ENCODE peak calls at places on chromosomes 16 and 17, in seven cellular contexts. One of them, this sample, is unnamed.

GRCh38 chr16:74846714-74847113 is 72.1 kb upstream of the FA2H start:
- DNase-seq in Caki2: no peak
- DNase-seq in sigmoid colon: no peak
- DNase-seq in H7: no peak
- DNase-seq in fibroblast of mammary gland: no peak
- DNase-seq in stimulated activated CD4-positive, alpha-beta T cell treated with anti-CD3 and anti-CD28 coated beads, Interleukin-1b, Interleukin-23, amount 100 ng/mL, for 1 hour: no peak
- DNase-seq in MM.1S: no peak
- DNase-seq in this sample: no peak

GRCh38 chr16:65689726-65690125 is 567.9 kb upstream of the CDH11 start:
- DNase-seq in Caki2: no peak
- DNase-seq in H7: no peak
- DNase-seq in stimulated activated CD4-positive, alpha-beta T cell treated with anti-CD3 and anti-CD28 coated beads, Interleukin-1b, Interleukin-23, amount 100 ng/mL, for 1 hour: no peak
- DNase-seq in fibroblast of mammary gland: no peak
- DNase-seq in sigmoid colon: no peak
- DNase-seq in MM.1S: no peak
- DNase-seq in this sample: no peak

GRCh38 chr16:84836234-84836647 is 16.5 kb downstream of the CRISPLD2 start:
- DNase-seq in stimulated activated CD4-positive, alpha-beta T cell treated with anti-CD3 and anti-CD28 coated beads, Interleukin-1b, Interleukin-23, amount 100 ng/mL, for 1 hour: no peak
- DNase-seq in sigmoid colon: peak
- DNase-seq in Caki2: peak
- DNase-seq in fibroblast of mammary gland: peak
- DNase-seq in H7: peak
- DNase-seq in MM.1S: no peak
- DNase-seq in this sample: no peak

GRCh38 chr17:49031965-49032928 is 35.1 kb downstream of the IGF2BP1 start:
- DNase-seq in fibroblast of mammary gland: peak
- DNase-seq in H7: peak
- DNase-seq in stimulated activated CD4-positive, alpha-beta T cell treated with anti-CD3 and anti-CD28 coated beads, Interleukin-1b, Interleukin-23, amount 100 ng/mL, for 1 hour: no peak
- DNase-seq in MM.1S: peak
- DNase-seq in Caki2: peak
- DNase-seq in sigmoid colon: no peak
- DNase-seq in this sample: peak

GRCh38 chr16:57848181-57848580 is 45.9 kb upstream of the KIFC3 start:
- DNase-seq in sigmoid colon: no peak
- DNase-seq in MM.1S: no peak
- DNase-seq in H7: no peak
- DNase-seq in fibroblast of mammary gland: no peak
- DNase-seq in Caki2: no peak
- DNase-seq in stimulated activated CD4-positive, alpha-beta T cell treated with anti-CD3 and anti-CD28 coated beads, Interleukin-1b, Interleukin-23, amount 100 ng/mL, for 1 hour: no peak
- DNase-seq in this sample: no peak

GRCh38 chr17:77329741-77330531 is 189.2 kb downstream of the SEC14L1 start:
- DNase-seq in Caki2: no peak
- DNase-seq in sigmoid colon: peak
- DNase-seq in stimulated activated CD4-positive, alpha-beta T cell treated with anti-CD3 and anti-CD28 coated beads, Interleukin-1b, Interleukin-23, amount 100 ng/mL, for 1 hour: no peak
- DNase-seq in fibroblast of mammary gland: no peak
- DNase-seq in H7: peak
- DNase-seq in MM.1S: no peak
- DNase-seq in this sample: no peak

GRCh38 chr17:44384823-44385286 is 4.6 kb downstream of the ITGA2B start:
- DNase-seq in Caki2: no peak
- DNase-seq in sigmoid colon: no peak
- DNase-seq in fibroblast of mammary gland: peak
- DNase-seq in stimulated activated CD4-positive, alpha-beta T cell treated with anti-CD3 and anti-CD28 coated beads, Interleukin-1b, Interleukin-23, amount 100 ng/mL, for 1 hour: no peak
- DNase-seq in MM.1S: no peak
- DNase-seq in H7: no peak
- DNase-seq in this sample: no peak

GRCh38 chr16:2899564-2900072 is 12.1 kb upstream of the FLYWCH1 start:
- DNase-seq in MM.1S: no peak
- DNase-seq in fibroblast of mammary gland: no peak
- DNase-seq in stimulated activated CD4-positive, alpha-beta T cell treated with anti-CD3 and anti-CD28 coated beads, Interleukin-1b, Interleukin-23, amount 100 ng/mL, for 1 hour: no peak
- DNase-seq in H7: no peak
- DNase-seq in Caki2: no peak
- DNase-seq in sigmoid colon: no peak
- DNase-seq in this sample: no peak

GRCh38 chr17:31744541-31744951 is 114.5 kb downstream of the COPRS start:
- DNase-seq in H7: no peak
- DNase-seq in stimulated activated CD4-positive, alpha-beta T cell treated with anti-CD3 and anti-CD28 coated beads, Interleukin-1b, Interleukin-23, amount 100 ng/mL, for 1 hour: no peak
- DNase-seq in fibroblast of mammary gland: no peak
- DNase-seq in MM.1S: no peak
- DNase-seq in sigmoid colon: no peak
- DNase-seq in Caki2: no peak
- DNase-seq in this sample: no peak

GRCh38 chr16:70804153-70804728 is 3.3 kb upstream of the VAC14 start:
- DNase-seq in MM.1S: no peak
- DNase-seq in stimulated activated CD4-positive, alpha-beta T cell treated with anti-CD3 and anti-CD28 coated beads, Interleukin-1b, Interleukin-23, amount 100 ng/mL, for 1 hour: no peak
- DNase-seq in fibroblast of mammary gland: peak
- DNase-seq in H7: no peak
- DNase-seq in Caki2: no peak
- DNase-seq in sigmoid colon: no peak
- DNase-seq in this sample: no peak

GRCh38 chr17:7852919-7853692 is 1.8 kb upstream of the TMEM88 start:
- DNase-seq in H7: peak
- DNase-seq in stimulated activated CD4-positive, alpha-beta T cell treated with anti-CD3 and anti-CD28 coated beads, Interleukin-1b, Interleukin-23, amount 100 ng/mL, for 1 hour: no peak
- DNase-seq in Caki2: no peak
- DNase-seq in fibroblast of mammary gland: no peak
- DNase-seq in sigmoid colon: peak
- DNase-seq in MM.1S: no peak
- DNase-seq in this sample: no peak

GRCh38 chr16:85861095-85861825 is 37.7 kb upstream of the IRF8 start:
- DNase-seq in stimulated activated CD4-positive, alpha-beta T cell treated with anti-CD3 and anti-CD28 coated beads, Interleukin-1b, Interleukin-23, amount 100 ng/mL, for 1 hour: no peak
- DNase-seq in MM.1S: no peak
- DNase-seq in fibroblast of mammary gland: no peak
- DNase-seq in Caki2: no peak
- DNase-seq in H7: no peak
- DNase-seq in sigmoid colon: no peak
- DNase-seq in this sample: no peak

GRCh38 chr17:29060475-29060874 is 17.5 kb downstream of the PIPOX start:
- DNase-seq in sigmoid colon: no peak
- DNase-seq in Caki2: no peak
- DNase-seq in MM.1S: no peak
- DNase-seq in fibroblast of mammary gland: no peak
- DNase-seq in H7: no peak
- DNase-seq in stimulated activated CD4-positive, alpha-beta T cell treated with anti-CD3 and anti-CD28 coated beads, Interleukin-1b, Interleukin-23, amount 100 ng/mL, for 1 hour: no peak
- DNase-seq in this sample: no peak

GRCh38 chr17:1487939-1488825 is 4.3 kb downstream of the MYO1C start:
- DNase-seq in Caki2: peak
- DNase-seq in H7: peak
- DNase-seq in fibroblast of mammary gland: peak
- DNase-seq in stimulated activated CD4-positive, alpha-beta T cell treated with anti-CD3 and anti-CD28 coated beads, Interleukin-1b, Interleukin-23, amount 100 ng/mL, for 1 hour: peak
- DNase-seq in MM.1S: peak
- DNase-seq in sigmoid colon: peak
- DNase-seq in this sample: no peak

GRCh38 chr17:63833741-63834373 is 6.4 kb upstream of the FTSJ3 start:
- DNase-seq in MM.1S: no peak
- DNase-seq in sigmoid colon: no peak
- DNase-seq in fibroblast of mammary gland: no peak
- DNase-seq in stimulated activated CD4-positive, alpha-beta T cell treated with anti-CD3 and anti-CD28 coated beads, Interleukin-1b, Interleukin-23, amount 100 ng/mL, for 1 hour: no peak
- DNase-seq in H7: no peak
- DNase-seq in Caki2: no peak
- DNase-seq in this sample: no peak

GRCh38 chr17:80029235-80029974 is 6.3 kb downstream of the TBC1D16 start:
- DNase-seq in stimulated activated CD4-positive, alpha-beta T cell treated with anti-CD3 and anti-CD28 coated beads, Interleukin-1b, Interleukin-23, amount 100 ng/mL, for 1 hour: no peak
- DNase-seq in fibroblast of mammary gland: peak
- DNase-seq in Caki2: no peak
- DNase-seq in MM.1S: no peak
- DNase-seq in sigmoid colon: peak
- DNase-seq in H7: no peak
- DNase-seq in this sample: no peak

GRCh38 chr17:61379457-61380216 is 20.0 kb upstream of the TBX2 start:
- DNase-seq in MM.1S: no peak
- DNase-seq in Caki2: no peak
- DNase-seq in H7: no peak
- DNase-seq in stimulated activated CD4-positive, alpha-beta T cell treated with anti-CD3 and anti-CD28 coated beads, Interleukin-1b, Interleukin-23, amount 100 ng/mL, for 1 hour: no peak
- DNase-seq in sigmoid colon: no peak
- DNase-seq in fibroblast of mammary gland: peak
- DNase-seq in this sample: no peak

GRCh38 chr16:14640538-14640937 is 7.8 kb downstream of the BFAR start:
- DNase-seq in Caki2: peak
- DNase-seq in sigmoid colon: no peak
- DNase-seq in MM.1S: no peak
- DNase-seq in stimulated activated CD4-positive, alpha-beta T cell treated with anti-CD3 and anti-CD28 coated beads, Interleukin-1b, Interleukin-23, amount 100 ng/mL, for 1 hour: no peak
- DNase-seq in H7: no peak
- DNase-seq in fibroblast of mammary gland: no peak
- DNase-seq in this sample: no peak

GRCh38 chr16:15055141-15056053 is 477 bp downstream of the NTAN1 start:
- DNase-seq in stimulated activated CD4-positive, alpha-beta T cell treated with anti-CD3 and anti-CD28 coated beads, Interleukin-1b, Interleukin-23, amount 100 ng/mL, for 1 hour: no peak
- DNase-seq in sigmoid colon: peak
- DNase-seq in H7: no peak
- DNase-seq in fibroblast of mammary gland: peak
- DNase-seq in Caki2: no peak
- DNase-seq in MM.1S: peak
- DNase-seq in this sample: no peak

GRCh38 chr16:77035361-77035760 is 155.6 kb upstream of the MON1B start:
- DNase-seq in Caki2: no peak
- DNase-seq in fibroblast of mammary gland: no peak
- DNase-seq in stimulated activated CD4-positive, alpha-beta T cell treated with anti-CD3 and anti-CD28 coated beads, Interleukin-1b, Interleukin-23, amount 100 ng/mL, for 1 hour: no peak
- DNase-seq in MM.1S: no peak
- DNase-seq in H7: no peak
- DNase-seq in sigmoid colon: no peak
- DNase-seq in this sample: no peak

GRCh38 chr16:73154063-73154870 is 106.3 kb upstream of the ZFHX3 start:
- DNase-seq in H7: no peak
- DNase-seq in stimulated activated CD4-positive, alpha-beta T cell treated with anti-CD3 and anti-CD28 coated beads, Interleukin-1b, Interleukin-23, amount 100 ng/mL, for 1 hour: no peak
- DNase-seq in sigmoid colon: peak
- DNase-seq in fibroblast of mammary gland: no peak
- DNase-seq in MM.1S: no peak
- DNase-seq in Caki2: no peak
- DNase-seq in this sample: no peak

GRCh38 chr17:39628655-39629493 is 2.1 kb downstream of the PPP1R1B start:
- DNase-seq in Caki2: no peak
- DNase-seq in MM.1S: no peak
- DNase-seq in H7: peak
- DNase-seq in sigmoid colon: no peak
- DNase-seq in fibroblast of mammary gland: no peak
- DNase-seq in stimulated activated CD4-positive, alpha-beta T cell treated with anti-CD3 and anti-CD28 coated beads, Interleukin-1b, Interleukin-23, amount 100 ng/mL, for 1 hour: no peak
- DNase-seq in this sample: peak

GRCh38 chr16:10961231-10961630 is 16.9 kb downstream of the CLEC16A start:
- DNase-seq in H7: no peak
- DNase-seq in fibroblast of mammary gland: peak
- DNase-seq in MM.1S: no peak
- DNase-seq in Caki2: no peak
- DNase-seq in sigmoid colon: peak
- DNase-seq in stimulated activated CD4-positive, alpha-beta T cell treated with anti-CD3 and anti-CD28 coated beads, Interleukin-1b, Interleukin-23, amount 100 ng/mL, for 1 hour: no peak
- DNase-seq in this sample: no peak

GRCh38 chr17:8444506-8444905 is 8.8 kb downstream of the NDEL1 start:
- DNase-seq in H7: no peak
- DNase-seq in sigmoid colon: no peak
- DNase-seq in fibroblast of mammary gland: no peak
- DNase-seq in stimulated activated CD4-positive, alpha-beta T cell treated with anti-CD3 and anti-CD28 coated beads, Interleukin-1b, Interleukin-23, amount 100 ng/mL, for 1 hour: no peak
- DNase-seq in MM.1S: no peak
- DNase-seq in Caki2: no peak
- DNase-seq in this sample: no peak

GRCh38 chr17:50613596-50613995 is 21.1 kb upstream of the ABCC3 start:
- DNase-seq in sigmoid colon: no peak
- DNase-seq in MM.1S: no peak
- DNase-seq in fibroblast of mammary gland: no peak
- DNase-seq in Caki2: no peak
- DNase-seq in H7: peak
- DNase-seq in stimulated activated CD4-positive, alpha-beta T cell treated with anti-CD3 and anti-CD28 coated beads, Interleukin-1b, Interleukin-23, amount 100 ng/mL, for 1 hour: no peak
- DNase-seq in this sample: no peak

GRCh38 chr16:54284931-54285413 is 1.6 kb downstream of the IRX3 start:
- DNase-seq in Caki2: peak
- DNase-seq in MM.1S: no peak
- DNase-seq in stimulated activated CD4-positive, alpha-beta T cell treated with anti-CD3 and anti-CD28 coated beads, Interleukin-1b, Interleukin-23, amount 100 ng/mL, for 1 hour: no peak
- DNase-seq in H7: peak
- DNase-seq in sigmoid colon: no peak
- DNase-seq in fibroblast of mammary gland: peak
- DNase-seq in this sample: no peak

GRCh38 chr16:86874141-86874540 is 295.8 kb downstream of the FOXL1 start:
- DNase-seq in Caki2: no peak
- DNase-seq in fibroblast of mammary gland: peak
- DNase-seq in H7: peak
- DNase-seq in stimulated activated CD4-positive, alpha-beta T cell treated with anti-CD3 and anti-CD28 coated beads, Interleukin-1b, Interleukin-23, amount 100 ng/mL, for 1 hour: peak
- DNase-seq in MM.1S: no peak
- DNase-seq in sigmoid colon: no peak
- DNase-seq in this sample: no peak

GRCh38 chr17:671076-671762 is 43.4 kb downstream of the VPS53 start:
- DNase-seq in sigmoid colon: no peak
- DNase-seq in stimulated activated CD4-positive, alpha-beta T cell treated with anti-CD3 and anti-CD28 coated beads, Interleukin-1b, Interleukin-23, amount 100 ng/mL, for 1 hour: no peak
- DNase-seq in Caki2: no peak
- DNase-seq in MM.1S: no peak
- DNase-seq in H7: no peak
- DNase-seq in fibroblast of mammary gland: no peak
- DNase-seq in this sample: no peak

GRCh38 chr16:50778284-50779163 is 36.6 kb downstream of the CYLD start:
- DNase-seq in Caki2: no peak
- DNase-seq in MM.1S: no peak
- DNase-seq in sigmoid colon: no peak
- DNase-seq in fibroblast of mammary gland: no peak
- DNase-seq in stimulated activated CD4-positive, alpha-beta T cell treated with anti-CD3 and anti-CD28 coated beads, Interleukin-1b, Interleukin-23, amount 100 ng/mL, for 1 hour: no peak
- DNase-seq in H7: no peak
- DNase-seq in this sample: no peak

GRCh38 chr17:52410781-52411180 is 252.3 kb upstream of the CA10 start:
- DNase-seq in MM.1S: no peak
- DNase-seq in Caki2: peak
- DNase-seq in H7: no peak
- DNase-seq in stimulated activated CD4-positive, alpha-beta T cell treated with anti-CD3 and anti-CD28 coated beads, Interleukin-1b, Interleukin-23, amount 100 ng/mL, for 1 hour: no peak
- DNase-seq in fibroblast of mammary gland: no peak
- DNase-seq in sigmoid colon: no peak
- DNase-seq in this sample: no peak

GRCh38 chr17:71287246-71287828 is 833.5 kb upstream of the SOX9 start:
- DNase-seq in sigmoid colon: no peak
- DNase-seq in fibroblast of mammary gland: no peak
- DNase-seq in stimulated activated CD4-positive, alpha-beta T cell treated with anti-CD3 and anti-CD28 coated beads, Interleukin-1b, Interleukin-23, amount 100 ng/mL, for 1 hour: no peak
- DNase-seq in MM.1S: no peak
- DNase-seq in Caki2: no peak
- DNase-seq in H7: peak
- DNase-seq in this sample: no peak

GRCh38 chr17:48840441-48840840 is 9.6 kb downstream of the CALCOCO2 start:
- DNase-seq in H7: no peak
- DNase-seq in MM.1S: no peak
- DNase-seq in Caki2: no peak
- DNase-seq in stimulated activated CD4-positive, alpha-beta T cell treated with anti-CD3 and anti-CD28 coated beads, Interleukin-1b, Interleukin-23, amount 100 ng/mL, for 1 hour: no peak
- DNase-seq in sigmoid colon: no peak
- DNase-seq in fibroblast of mammary gland: no peak
- DNase-seq in this sample: no peak

GRCh38 chr17:15942207-15942833 is 2.6 kb upstream of the ADORA2B start:
- DNase-seq in sigmoid colon: peak
- DNase-seq in MM.1S: no peak
- DNase-seq in stimulated activated CD4-positive, alpha-beta T cell treated with anti-CD3 and anti-CD28 coated beads, Interleukin-1b, Interleukin-23, amount 100 ng/mL, for 1 hour: no peak
- DNase-seq in Caki2: no peak
- DNase-seq in fibroblast of mammary gland: no peak
- DNase-seq in H7: no peak
- DNase-seq in this sample: no peak

GRCh38 chr17:81959362-81960129 is 1.4 kb downstream of the NOTUM start:
- DNase-seq in Caki2: peak
- DNase-seq in stimulated activated CD4-positive, alpha-beta T cell treated with anti-CD3 and anti-CD28 coated beads, Interleukin-1b, Interleukin-23, amount 100 ng/mL, for 1 hour: peak
- DNase-seq in fibroblast of mammary gland: no peak
- DNase-seq in sigmoid colon: peak
- DNase-seq in MM.1S: peak
- DNase-seq in H7: peak
- DNase-seq in this sample: no peak

GRCh38 chr17:65230040-65230439 is 92.9 kb downstream of the RGS9 start:
- DNase-seq in Caki2: peak
- DNase-seq in sigmoid colon: no peak
- DNase-seq in H7: no peak
- DNase-seq in stimulated activated CD4-positive, alpha-beta T cell treated with anti-CD3 and anti-CD28 coated beads, Interleukin-1b, Interleukin-23, amount 100 ng/mL, for 1 hour: no peak
- DNase-seq in MM.1S: no peak
- DNase-seq in fibroblast of mammary gland: no peak
- DNase-seq in this sample: no peak

GRCh38 chr16:10940501-10941079 is 1.7 kb downstream of the DEXI start:
- DNase-seq in H7: no peak
- DNase-seq in MM.1S: peak
- DNase-seq in fibroblast of mammary gland: peak
- DNase-seq in Caki2: no peak
- DNase-seq in stimulated activated CD4-positive, alpha-beta T cell treated with anti-CD3 and anti-CD28 coated beads, Interleukin-1b, Interleukin-23, amount 100 ng/mL, for 1 hour: no peak
- DNase-seq in sigmoid colon: no peak
- DNase-seq in this sample: no peak

This sample was measured in NCI-H2107.